ENCODE peak calls at places on chromosome 3, in five cellular contexts. One of them, this sample, is unnamed.

GRCh38 chr3:39216176-39216790 is 23.9 kb upstream of the XIRP1 start:
- DNase-seq in IMR-90: no peak
- DNase-seq in nephron progenitor cell: no peak
- DNase-seq in astrocyte of the cerebellum: no peak
- DNase-seq in cardiac fibroblast: no peak
- DNase-seq in this sample: no peak

GRCh38 chr3:73781536-73781935 is 156.8 kb upstream of the PDZRN3 start:
- DNase-seq in cardiac fibroblast: no peak
- DNase-seq in astrocyte of the cerebellum: no peak
- DNase-seq in nephron progenitor cell: no peak
- DNase-seq in IMR-90: no peak
- DNase-seq in this sample: no peak

GRCh38 chr3:195583831-195584542 is at the start of gene APOD:
- DNase-seq in cardiac fibroblast: peak
- DNase-seq in IMR-90: peak
- DNase-seq in astrocyte of the cerebellum: no peak
- DNase-seq in nephron progenitor cell: no peak
- DNase-seq in this sample: no peak

GRCh38 chr3:15015456-15015855 is 49.7 kb downstream of the MRPS25 start:
- DNase-seq in astrocyte of the cerebellum: no peak
- DNase-seq in IMR-90: peak
- DNase-seq in nephron progenitor cell: no peak
- DNase-seq in cardiac fibroblast: no peak
- DNase-seq in this sample: no peak

GRCh38 chr3:147797095-147797494 is 387.9 kb downstream of the ZIC1 start:
- DNase-seq in nephron progenitor cell: no peak
- DNase-seq in cardiac fibroblast: no peak
- DNase-seq in astrocyte of the cerebellum: peak
- DNase-seq in IMR-90: no peak
- DNase-seq in this sample: no peak

GRCh38 chr3:17810759-17811158 is 68.3 kb upstream of the TBC1D5 start:
- DNase-seq in IMR-90: peak
- DNase-seq in cardiac fibroblast: peak
- DNase-seq in nephron progenitor cell: no peak
- DNase-seq in astrocyte of the cerebellum: no peak
- DNase-seq in this sample: no peak

GRCh38 chr3:14370719-14371572 is 31.5 kb upstream of the SLC6A6 start:
- DNase-seq in nephron progenitor cell: no peak
- DNase-seq in astrocyte of the cerebellum: no peak
- DNase-seq in cardiac fibroblast: no peak
- DNase-seq in IMR-90: no peak
- DNase-seq in this sample: no peak

GRCh38 chr3:11706604-11707003 is 62.9 kb upstream of the VGLL4 start:
- DNase-seq in cardiac fibroblast: no peak
- DNase-seq in nephron progenitor cell: no peak
- DNase-seq in IMR-90: no peak
- DNase-seq in astrocyte of the cerebellum: no peak
- DNase-seq in this sample: no peak

GRCh38 chr3:46184469-46184868 is 23.6 kb downstream of the CCR1 start:
- DNase-seq in nephron progenitor cell: no peak
- DNase-seq in cardiac fibroblast: peak
- DNase-seq in astrocyte of the cerebellum: peak
- DNase-seq in IMR-90: peak
- DNase-seq in this sample: peak

GRCh38 chr3:51669241-51670052 is 1.6 kb upstream of the TEX264 start:
- DNase-seq in cardiac fibroblast: peak
- DNase-seq in IMR-90: peak
- DNase-seq in nephron progenitor cell: peak
- DNase-seq in astrocyte of the cerebellum: peak
- DNase-seq in this sample: peak

GRCh38 chr3:90092994-90093393 is 985.6 kb downstream of the EPHA3 start:
- DNase-seq in nephron progenitor cell: no peak
- DNase-seq in cardiac fibroblast: peak
- DNase-seq in IMR-90: peak
- DNase-seq in astrocyte of the cerebellum: no peak
- DNase-seq in this sample: no peak

GRCh38 chr3:15753056-15753710 is 44.6 kb downstream of the ANKRD28 start:
- DNase-seq in nephron progenitor cell: no peak
- DNase-seq in cardiac fibroblast: peak
- DNase-seq in astrocyte of the cerebellum: no peak
- DNase-seq in IMR-90: no peak
- DNase-seq in this sample: no peak

GRCh38 chr3:149314807-149315578 is 18.4 kb downstream of the TM4SF18 start:
- DNase-seq in cardiac fibroblast: peak
- DNase-seq in nephron progenitor cell: no peak
- DNase-seq in astrocyte of the cerebellum: peak
- DNase-seq in IMR-90: peak
- DNase-seq in this sample: peak

GRCh38 chr3:35200056-35200455 is 439.3 kb upstream of the ARPP21 start:
- DNase-seq in cardiac fibroblast: peak
- DNase-seq in nephron progenitor cell: no peak
- DNase-seq in astrocyte of the cerebellum: peak
- DNase-seq in IMR-90: no peak
- DNase-seq in this sample: no peak

GRCh38 chr3:20564966-20565365 is 379.0 kb upstream of the SGO1 start:
- DNase-seq in nephron progenitor cell: no peak
- DNase-seq in IMR-90: no peak
- DNase-seq in astrocyte of the cerebellum: no peak
- DNase-seq in cardiac fibroblast: no peak
- DNase-seq in this sample: no peak

GRCh38 chr3:44894485-44894884 is 20.1 kb downstream of the TGM4 start:
- DNase-seq in astrocyte of the cerebellum: no peak
- DNase-seq in IMR-90: peak
- DNase-seq in nephron progenitor cell: no peak
- DNase-seq in cardiac fibroblast: peak
- DNase-seq in this sample: no peak

GRCh38 chr3:135989247-135989646 is 23.7 kb downstream of the PPP2R3A start:
- DNase-seq in astrocyte of the cerebellum: peak
- DNase-seq in IMR-90: peak
- DNase-seq in cardiac fibroblast: no peak
- DNase-seq in nephron progenitor cell: no peak
- DNase-seq in this sample: peak

GRCh38 chr3:48157950-48158376 is 30.3 kb downstream of the CDC25A start:
- DNase-seq in astrocyte of the cerebellum: peak
- DNase-seq in IMR-90: peak
- DNase-seq in nephron progenitor cell: peak
- DNase-seq in cardiac fibroblast: peak
- DNase-seq in this sample: peak

GRCh38 chr3:170869645-170870593 is at the start of gene RPL22L1:
- DNase-seq in cardiac fibroblast: peak
- DNase-seq in astrocyte of the cerebellum: peak
- DNase-seq in IMR-90: peak
- DNase-seq in nephron progenitor cell: peak
- DNase-seq in this sample: peak

GRCh38 chr3:36394176-36394575 is 13.9 kb downstream of the STAC start:
- DNase-seq in astrocyte of the cerebellum: no peak
- DNase-seq in IMR-90: no peak
- DNase-seq in cardiac fibroblast: peak
- DNase-seq in nephron progenitor cell: no peak
- DNase-seq in this sample: no peak

DNA sequence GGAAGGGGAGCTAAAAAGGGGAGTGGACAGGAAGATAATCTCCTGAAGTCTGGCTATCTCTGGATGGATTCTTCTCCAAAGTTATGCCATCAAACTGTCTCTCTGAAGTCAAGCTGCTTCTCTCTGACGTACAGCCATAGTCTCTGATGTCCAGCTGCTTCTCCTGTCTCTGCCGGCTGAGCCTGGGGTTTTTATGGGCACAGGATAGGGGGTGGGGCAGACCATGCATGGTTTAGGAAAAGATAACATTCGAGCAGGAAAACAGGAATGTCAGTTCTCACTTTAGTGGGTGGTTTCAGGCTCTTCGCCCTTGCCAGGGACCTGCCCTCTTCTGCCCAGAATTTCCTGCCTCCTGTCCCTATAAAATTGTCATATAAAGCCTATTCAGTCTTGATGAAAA is 110.9 kb upstream of the ROBO1 start:
- DNase-seq in IMR-90: no peak
- DNase-seq in cardiac fibroblast: no peak
- DNase-seq in nephron progenitor cell: no peak
- DNase-seq in astrocyte of the cerebellum: no peak
- DNase-seq in this sample: no peak
- TF ChIP-seq CTCF in IMR-90: no peak
- TF ChIP-seq CTCF in cardiac fibroblast: no peak
- TF ChIP-seq CTCF in nephron progenitor cell: no peak
- TF ChIP-seq CTCF in astrocyte of the cerebellum: no peak
- TF ChIP-seq CTCF in this sample: no peak

GRCh38 chr3:72187131-72187530 is 402.2 kb upstream of the PROK2 start:
- DNase-seq in astrocyte of the cerebellum: no peak
- DNase-seq in cardiac fibroblast: no peak
- DNase-seq in IMR-90: no peak
- DNase-seq in nephron progenitor cell: no peak
- DNase-seq in this sample: no peak
- TF ChIP-seq CTCF in astrocyte of the cerebellum: no peak
- TF ChIP-seq CTCF in cardiac fibroblast: peak
- TF ChIP-seq CTCF in IMR-90: no peak
- TF ChIP-seq CTCF in nephron progenitor cell: no peak
- TF ChIP-seq CTCF in this sample: no peak

DNA sequence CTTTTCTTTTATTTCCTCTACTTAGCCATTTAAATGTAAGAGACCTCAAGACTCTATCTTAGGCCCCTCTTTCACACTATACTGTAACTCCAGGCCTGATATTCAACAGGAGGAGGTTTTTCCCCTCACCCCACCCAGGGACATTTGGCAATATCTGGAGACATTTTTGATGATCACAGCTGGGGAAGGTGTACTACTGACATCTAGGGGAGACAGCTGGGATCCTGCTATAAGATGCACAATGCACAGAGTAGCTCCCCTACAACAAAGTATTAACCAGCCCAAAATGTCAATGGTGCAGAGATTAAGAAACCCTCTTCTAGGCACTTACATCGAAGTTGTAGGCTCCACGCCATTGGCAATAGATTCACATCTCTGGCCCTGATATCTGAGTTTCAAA is 517.5 kb upstream of the UBE2E2 start:
- DNase-seq in IMR-90: no peak
- DNase-seq in nephron progenitor cell: no peak
- DNase-seq in cardiac fibroblast: no peak
- DNase-seq in astrocyte of the cerebellum: no peak
- DNase-seq in this sample: no peak
- TF ChIP-seq CTCF in IMR-90: no peak
- TF ChIP-seq CTCF in nephron progenitor cell: no peak
- TF ChIP-seq CTCF in cardiac fibroblast: peak
- TF ChIP-seq CTCF in astrocyte of the cerebellum: peak
- TF ChIP-seq CTCF in this sample: no peak

DNA sequence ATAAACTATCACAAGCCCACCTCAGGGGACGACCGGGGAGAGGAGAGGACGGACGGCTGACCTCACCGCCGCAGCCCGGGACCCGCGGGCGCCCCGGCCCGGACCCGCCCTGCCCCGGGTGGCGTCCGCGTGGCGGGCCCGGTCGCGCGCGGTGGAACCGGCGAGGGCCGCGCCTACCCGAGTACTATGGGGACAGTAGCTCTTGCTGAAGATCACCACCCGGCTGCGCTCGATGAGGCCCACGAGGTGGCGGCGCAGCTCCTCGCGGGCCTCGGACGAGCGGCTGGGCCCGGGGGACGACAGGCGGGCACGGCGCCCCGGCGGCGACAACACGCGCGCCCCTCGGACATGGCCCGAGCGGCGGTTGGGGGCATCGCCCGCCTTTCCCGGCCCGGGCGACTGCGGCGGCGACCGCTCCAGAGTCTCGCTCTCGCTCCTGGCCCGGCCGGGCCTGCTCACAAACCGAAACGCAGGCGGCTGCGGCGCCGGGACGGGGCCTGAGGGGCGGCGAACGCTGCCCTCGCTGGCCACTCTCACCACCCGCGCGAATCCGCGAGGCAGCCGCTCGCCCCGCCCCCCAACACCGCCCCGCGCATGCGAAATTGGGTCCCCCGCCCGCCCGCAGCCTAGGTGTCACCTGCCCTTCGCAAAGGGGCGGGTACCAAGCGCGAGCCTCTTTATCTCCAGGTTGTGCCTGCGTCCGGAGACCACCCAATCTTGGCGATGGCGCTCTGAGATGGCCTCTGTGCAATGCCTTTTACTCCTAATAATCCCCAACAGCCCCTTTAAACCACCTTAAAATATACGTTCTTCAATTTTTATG is at the start of gene TXNRD3:
- DNase-seq in cardiac fibroblast: peak
- DNase-seq in nephron progenitor cell: peak
- DNase-seq in astrocyte of the cerebellum: peak
- DNase-seq in IMR-90: peak
- DNase-seq in this sample: no peak
- TF ChIP-seq CTCF in cardiac fibroblast: no peak
- TF ChIP-seq CTCF in nephron progenitor cell: no peak
- TF ChIP-seq CTCF in astrocyte of the cerebellum: no peak
- TF ChIP-seq CTCF in IMR-90: peak
- TF ChIP-seq CTCF in this sample: no peak

This sample was measured in AG04449.